ENCODE peak calls at places on chromosomes 3 and 15, in nine cellular contexts. One of them, this sample, is unnamed.

GRCh38 chr3:117706037-117706436 is 996.5 kb downstream of the TUSC7 start:
- DNase-seq in GM23338: no peak
- DNase-seq in CD8-positive, alpha-beta T cell: no peak
- DNase-seq in astrocyte: peak
- DNase-seq in body of pancreas: no peak
- DNase-seq in HCT116: no peak
- DNase-seq in colonic mucosa: no peak
- DNase-seq in GM23248: peak
- DNase-seq in A549: no peak
- DNase-seq in this sample: no peak

GRCh38 chr3:185981621-185982020 is 43.8 kb upstream of the TRA2B start:
- DNase-seq in GM23338: no peak
- DNase-seq in CD8-positive, alpha-beta T cell: no peak
- DNase-seq in astrocyte: no peak
- DNase-seq in body of pancreas: no peak
- DNase-seq in HCT116: no peak
- DNase-seq in colonic mucosa: no peak
- DNase-seq in GM23248: no peak
- DNase-seq in A549: no peak
- DNase-seq in this sample: no peak

GRCh38 chr3:129119365-129120100 is 2.1 kb downstream of the RAB43 start:
- DNase-seq in GM23338: no peak
- DNase-seq in CD8-positive, alpha-beta T cell: no peak
- DNase-seq in astrocyte: no peak
- DNase-seq in body of pancreas: peak
- DNase-seq in HCT116: no peak
- DNase-seq in colonic mucosa: peak
- DNase-seq in GM23248: peak
- DNase-seq in A549: no peak
- DNase-seq in this sample: no peak

GRCh38 chr15:25416693-25417092 is 22.1 kb downstream of the UBE3A start:
- DNase-seq in GM23338: no peak
- DNase-seq in CD8-positive, alpha-beta T cell: no peak
- DNase-seq in astrocyte: no peak
- DNase-seq in body of pancreas: no peak
- DNase-seq in HCT116: no peak
- DNase-seq in colonic mucosa: no peak
- DNase-seq in GM23248: no peak
- DNase-seq in A549: no peak
- DNase-seq in this sample: no peak

GRCh38 chr3:177744873-177745646 is 547.8 kb upstream of the TBL1XR1 start:
- DNase-seq in GM23338: no peak
- DNase-seq in CD8-positive, alpha-beta T cell: no peak
- DNase-seq in astrocyte: peak
- DNase-seq in body of pancreas: no peak
- DNase-seq in HCT116: no peak
- DNase-seq in colonic mucosa: no peak
- DNase-seq in GM23248: peak
- DNase-seq in A549: no peak
- DNase-seq in this sample: no peak

GRCh38 chr15:67043939-67044771 is 21.2 kb upstream of the SMAD3 start:
- DNase-seq in GM23338: peak
- DNase-seq in CD8-positive, alpha-beta T cell: no peak
- DNase-seq in astrocyte: peak
- DNase-seq in body of pancreas: peak
- DNase-seq in HCT116: no peak
- DNase-seq in colonic mucosa: no peak
- DNase-seq in GM23248: peak
- DNase-seq in A549: peak
- DNase-seq in this sample: no peak

GRCh38 chr15:71329509-71330260 is 214.4 kb downstream of the THSD4 start:
- DNase-seq in GM23338: no peak
- DNase-seq in CD8-positive, alpha-beta T cell: no peak
- DNase-seq in astrocyte: peak
- DNase-seq in body of pancreas: no peak
- DNase-seq in HCT116: peak
- DNase-seq in colonic mucosa: peak
- DNase-seq in GM23248: peak
- DNase-seq in A549: peak
- DNase-seq in this sample: no peak

GRCh38 chr15:41659855-41660234 is 360 bp upstream of the MGA start:
- DNase-seq in GM23338: peak
- DNase-seq in CD8-positive, alpha-beta T cell: no peak
- DNase-seq in astrocyte: no peak
- DNase-seq in body of pancreas: peak
- DNase-seq in HCT116: no peak
- DNase-seq in colonic mucosa: no peak
- DNase-seq in GM23248: no peak
- DNase-seq in A549: no peak
- DNase-seq in this sample: no peak

GRCh38 chr3:62758296-62759066 is 116.7 kb downstream of the CADPS start:
- DNase-seq in GM23338: no peak
- DNase-seq in CD8-positive, alpha-beta T cell: no peak
- DNase-seq in astrocyte: peak
- DNase-seq in body of pancreas: no peak
- DNase-seq in HCT116: no peak
- DNase-seq in colonic mucosa: no peak
- DNase-seq in GM23248: no peak
- DNase-seq in A549: no peak
- DNase-seq in this sample: no peak

GRCh38 chr3:195580733-195581443 is 2.9 kb downstream of the APOD start:
- DNase-seq in GM23338: no peak
- DNase-seq in CD8-positive, alpha-beta T cell: no peak
- DNase-seq in astrocyte: peak
- DNase-seq in body of pancreas: no peak
- DNase-seq in HCT116: no peak
- DNase-seq in colonic mucosa: no peak
- DNase-seq in GM23248: peak
- DNase-seq in A549: no peak
- DNase-seq in this sample: peak

GRCh38 chr3:172591171-172591605 is 68.0 kb upstream of the TNFSF10 start:
- DNase-seq in GM23338: no peak
- DNase-seq in CD8-positive, alpha-beta T cell: no peak
- DNase-seq in astrocyte: no peak
- DNase-seq in body of pancreas: no peak
- DNase-seq in HCT116: no peak
- DNase-seq in colonic mucosa: no peak
- DNase-seq in GM23248: no peak
- DNase-seq in A549: no peak
- DNase-seq in this sample: no peak

GRCh38 chr3:112653881-112654300 is 12.9 kb upstream of the CCDC80 start:
- DNase-seq in GM23338: no peak
- DNase-seq in CD8-positive, alpha-beta T cell: no peak
- DNase-seq in astrocyte: peak
- DNase-seq in body of pancreas: no peak
- DNase-seq in HCT116: no peak
- DNase-seq in colonic mucosa: no peak
- DNase-seq in GM23248: peak
- DNase-seq in A549: peak
- DNase-seq in this sample: no peak

GRCh38 chr3:34683851-34684250 is 885.4 kb downstream of the PDCD6IP start:
- DNase-seq in GM23338: peak
- DNase-seq in CD8-positive, alpha-beta T cell: no peak
- DNase-seq in astrocyte: peak
- DNase-seq in body of pancreas: peak
- DNase-seq in HCT116: no peak
- DNase-seq in colonic mucosa: peak
- DNase-seq in GM23248: peak
- DNase-seq in A549: peak
- DNase-seq in this sample: peak

GRCh38 chr15:57743424-57743823 is 36.9 kb downstream of the POLR2M start:
- DNase-seq in GM23338: peak
- DNase-seq in CD8-positive, alpha-beta T cell: no peak
- DNase-seq in astrocyte: no peak
- DNase-seq in body of pancreas: no peak
- DNase-seq in HCT116: no peak
- DNase-seq in colonic mucosa: no peak
- DNase-seq in GM23248: no peak
- DNase-seq in A549: peak
- DNase-seq in this sample: no peak

GRCh38 chr3:55805169-55805568 is 318.1 kb upstream of the WNT5A start:
- DNase-seq in GM23338: no peak
- DNase-seq in CD8-positive, alpha-beta T cell: no peak
- DNase-seq in astrocyte: no peak
- DNase-seq in body of pancreas: no peak
- DNase-seq in HCT116: no peak
- DNase-seq in colonic mucosa: no peak
- DNase-seq in GM23248: no peak
- DNase-seq in A549: no peak
- DNase-seq in this sample: no peak

GRCh38 chr3:160152638-160153037 is 72.6 kb upstream of the C3orf80 start:
- DNase-seq in GM23338: no peak
- DNase-seq in CD8-positive, alpha-beta T cell: no peak
- DNase-seq in astrocyte: no peak
- DNase-seq in body of pancreas: no peak
- DNase-seq in HCT116: no peak
- DNase-seq in colonic mucosa: no peak
- DNase-seq in GM23248: no peak
- DNase-seq in A549: no peak
- DNase-seq in this sample: no peak

GRCh38 chr3:170767576-170767941 is 102.4 kb downstream of the RPL22L1 start:
- DNase-seq in GM23338: no peak
- DNase-seq in CD8-positive, alpha-beta T cell: no peak
- DNase-seq in astrocyte: no peak
- DNase-seq in body of pancreas: no peak
- DNase-seq in HCT116: no peak
- DNase-seq in colonic mucosa: no peak
- DNase-seq in GM23248: no peak
- DNase-seq in A549: no peak
- DNase-seq in this sample: no peak

DNA sequence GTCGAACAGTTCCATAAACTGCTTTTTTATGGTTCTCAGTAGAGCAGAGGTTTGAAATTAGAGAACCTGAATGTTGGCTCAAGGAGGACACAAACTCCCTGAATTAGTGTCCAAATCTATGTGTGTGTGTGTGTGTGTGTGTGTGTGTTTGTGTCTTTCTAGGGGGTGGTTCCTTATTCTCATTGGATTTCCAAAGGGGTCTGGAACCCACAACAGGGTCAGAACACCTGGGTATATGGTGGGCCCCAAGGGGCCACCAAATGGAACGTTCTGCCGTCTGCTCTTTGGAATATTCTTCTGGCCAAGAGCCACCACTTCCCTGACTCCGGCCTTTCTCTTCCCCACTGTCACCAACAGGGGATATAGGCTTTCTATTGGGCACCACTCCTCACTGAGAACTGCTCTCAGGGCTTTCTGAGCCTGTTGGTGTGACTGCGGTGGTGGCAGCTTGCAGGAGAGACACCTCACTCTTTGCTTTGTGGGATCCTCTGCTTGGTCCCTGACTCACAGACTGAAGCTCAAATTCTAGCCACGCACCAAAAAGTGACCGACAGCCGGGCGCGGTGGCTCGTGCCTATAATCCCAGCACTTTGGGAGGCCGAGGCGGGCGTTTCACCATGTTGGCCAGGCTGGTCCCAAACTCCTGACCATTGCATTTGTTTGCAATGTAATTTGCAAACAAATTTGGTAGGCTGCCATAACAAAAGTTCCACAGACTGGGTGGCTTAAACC is 47.5 kb upstream of the IDH2 start:
- DNase-seq in GM23338: no peak
- DNase-seq in CD8-positive, alpha-beta T cell: no peak
- DNase-seq in astrocyte: no peak
- DNase-seq in body of pancreas: no peak
- DNase-seq in HCT116: no peak
- DNase-seq in colonic mucosa: no peak
- DNase-seq in GM23248: no peak
- DNase-seq in A549: no peak
- DNase-seq in this sample: no peak
- H3K27ac ChIP-seq in GM23338: no peak
- H3K27ac ChIP-seq in CD8-positive, alpha-beta T cell: no peak
- H3K27ac ChIP-seq in astrocyte: no peak
- H3K27ac ChIP-seq in body of pancreas: peak
- H3K27ac ChIP-seq in HCT116: no peak
- H3K27ac ChIP-seq in colonic mucosa: peak
- H3K27ac ChIP-seq in GM23248: no peak
- H3K27ac ChIP-seq in A549: peak
- H3K27ac ChIP-seq in this sample: no peak

GRCh38 chr3:182683335-182684257 is 109.7 kb upstream of the ATP11B start:
- DNase-seq in GM23338: peak
- DNase-seq in CD8-positive, alpha-beta T cell: peak
- DNase-seq in astrocyte: peak
- DNase-seq in body of pancreas: peak
- DNase-seq in HCT116: peak
- DNase-seq in colonic mucosa: peak
- DNase-seq in GM23248: peak
- DNase-seq in A549: peak
- DNase-seq in this sample: no peak
- H3K27ac ChIP-seq in GM23338: no peak
- H3K27ac ChIP-seq in CD8-positive, alpha-beta T cell: no peak
- H3K27ac ChIP-seq in astrocyte: no peak
- H3K27ac ChIP-seq in body of pancreas: no peak
- H3K27ac ChIP-seq in HCT116: no peak
- H3K27ac ChIP-seq in colonic mucosa: peak
- H3K27ac ChIP-seq in GM23248: no peak
- H3K27ac ChIP-seq in A549: no peak
- H3K27ac ChIP-seq in this sample: peak

DNA sequence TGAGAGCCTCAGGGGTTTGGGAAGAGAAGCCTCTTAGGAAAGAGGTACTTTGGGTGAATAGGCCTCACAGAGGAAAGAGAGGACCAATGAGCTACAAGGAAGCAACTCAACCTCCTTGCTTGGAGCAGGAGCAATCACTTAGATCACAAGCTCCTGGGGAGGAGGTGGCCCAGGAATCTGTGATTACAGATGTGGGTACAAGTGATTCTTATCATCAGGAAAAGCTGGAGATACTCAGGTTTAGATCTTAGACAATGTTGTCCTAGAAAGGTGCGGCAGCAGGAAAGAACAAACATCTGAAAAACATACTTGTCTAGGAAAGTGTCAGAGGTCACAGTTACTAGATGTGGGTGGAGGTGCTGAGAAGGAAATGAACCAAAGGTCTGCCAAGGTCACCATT is 8.2 kb downstream of the PARP16 start:
- DNase-seq in GM23338: no peak
- DNase-seq in CD8-positive, alpha-beta T cell: no peak
- DNase-seq in astrocyte: no peak
- DNase-seq in body of pancreas: no peak
- DNase-seq in HCT116: no peak
- DNase-seq in colonic mucosa: no peak
- DNase-seq in GM23248: no peak
- DNase-seq in A549: no peak
- DNase-seq in this sample: no peak
- H3K27ac ChIP-seq in GM23338: no peak
- H3K27ac ChIP-seq in CD8-positive, alpha-beta T cell: no peak
- H3K27ac ChIP-seq in astrocyte: no peak
- H3K27ac ChIP-seq in body of pancreas: no peak
- H3K27ac ChIP-seq in HCT116: no peak
- H3K27ac ChIP-seq in colonic mucosa: peak
- H3K27ac ChIP-seq in GM23248: no peak
- H3K27ac ChIP-seq in A549: no peak
- H3K27ac ChIP-seq in this sample: no peak

DNA sequence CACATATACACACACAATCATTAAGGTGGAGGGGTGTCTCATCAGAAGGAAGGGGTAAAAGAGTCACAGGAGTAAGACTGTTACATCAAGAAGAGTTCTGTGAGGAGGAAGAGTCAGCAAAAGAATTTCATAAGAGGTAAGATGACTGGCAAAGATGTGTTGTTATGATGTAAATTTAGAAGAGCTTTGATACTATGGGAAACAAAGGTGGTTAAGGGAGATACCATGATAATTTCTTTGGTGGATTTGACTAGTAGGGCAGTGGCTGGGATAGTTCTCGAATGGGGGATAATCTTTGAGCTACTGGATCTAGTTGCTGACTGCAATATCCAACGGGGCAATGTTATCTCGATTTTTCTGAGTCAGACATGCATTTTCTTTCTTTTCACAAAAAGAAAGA is 61.6 kb downstream of the STAG1 start:
- DNase-seq in GM23338: no peak
- DNase-seq in CD8-positive, alpha-beta T cell: no peak
- DNase-seq in astrocyte: no peak
- DNase-seq in body of pancreas: no peak
- DNase-seq in HCT116: no peak
- DNase-seq in colonic mucosa: no peak
- DNase-seq in GM23248: no peak
- DNase-seq in A549: no peak
- DNase-seq in this sample: no peak
- H3K27ac ChIP-seq in GM23338: no peak
- H3K27ac ChIP-seq in CD8-positive, alpha-beta T cell: no peak
- H3K27ac ChIP-seq in astrocyte: no peak
- H3K27ac ChIP-seq in body of pancreas: no peak
- H3K27ac ChIP-seq in HCT116: no peak
- H3K27ac ChIP-seq in colonic mucosa: no peak
- H3K27ac ChIP-seq in GM23248: no peak
- H3K27ac ChIP-seq in A549: no peak
- H3K27ac ChIP-seq in this sample: no peak